ENCODE peak calls at places on chromosomes 16 and 17, in eight cellular contexts. One of them, this sample, is unnamed.

GRCh38 chr16:27568077-27568476 is 18.1 kb downstream of the KATNIP start:
- DNase-seq in endothelial cell of umbilical vein: no peak
- DNase-seq in IMR-90: no peak
- DNase-seq in neuronal stem cell: no peak
- DNase-seq in sigmoid colon: no peak
- DNase-seq in NCI-H748 treated with DMSO at 0.1 percent for 48 hours: no peak
- DNase-seq in effector CD4-positive, alpha-beta T cell: no peak
- DNase-seq in activated CD8-positive, alpha-beta T cell treated with anti-CD3 and anti-CD28 coated beads, Interleukin-2, amount 10 ng/mL, durations not matched to agents 7 days and 5 days: no peak
- DNase-seq in this sample: no peak

GRCh38 chr17:82410014-82410716 is 8.0 kb upstream of the HEXD start:
- DNase-seq in neuronal stem cell: no peak
- DNase-seq in NCI-H748 treated with DMSO at 0.1 percent for 48 hours: no peak
- DNase-seq in IMR-90: no peak
- DNase-seq in activated CD8-positive, alpha-beta T cell treated with anti-CD3 and anti-CD28 coated beads, Interleukin-2, amount 10 ng/mL, durations not matched to agents 7 days and 5 days: no peak
- DNase-seq in effector CD4-positive, alpha-beta T cell: no peak
- DNase-seq in endothelial cell of umbilical vein: no peak
- DNase-seq in sigmoid colon: no peak
- DNase-seq in this sample: no peak

GRCh38 chr16:75616541-75617010 is 6.5 kb downstream of the ADAT1 start:
- DNase-seq in IMR-90: no peak
- DNase-seq in effector CD4-positive, alpha-beta T cell: no peak
- DNase-seq in neuronal stem cell: no peak
- DNase-seq in activated CD8-positive, alpha-beta T cell treated with anti-CD3 and anti-CD28 coated beads, Interleukin-2, amount 10 ng/mL, durations not matched to agents 7 days and 5 days: no peak
- DNase-seq in NCI-H748 treated with DMSO at 0.1 percent for 48 hours: no peak
- DNase-seq in sigmoid colon: no peak
- DNase-seq in endothelial cell of umbilical vein: no peak
- DNase-seq in this sample: no peak

GRCh38 chr16:48409839-48410610 is 24.8 kb upstream of the SIAH1 start:
- DNase-seq in IMR-90: peak; percentile 96
- DNase-seq in activated CD8-positive, alpha-beta T cell treated with anti-CD3 and anti-CD28 coated beads, Interleukin-2, amount 10 ng/mL, durations not matched to agents 7 days and 5 days: no peak
- DNase-seq in sigmoid colon: no peak
- DNase-seq in neuronal stem cell: no peak
- DNase-seq in endothelial cell of umbilical vein: no peak
- DNase-seq in effector CD4-positive, alpha-beta T cell: no peak
- DNase-seq in NCI-H748 treated with DMSO at 0.1 percent for 48 hours: no peak
- DNase-seq in this sample: no peak

GRCh38 chr16:86991679-86992078 is 325.5 kb downstream of the C16orf95 start:
- DNase-seq in neuronal stem cell: no peak
- DNase-seq in sigmoid colon: peak; percentile 12
- DNase-seq in IMR-90: peak; percentile 88
- DNase-seq in NCI-H748 treated with DMSO at 0.1 percent for 48 hours: no peak
- DNase-seq in activated CD8-positive, alpha-beta T cell treated with anti-CD3 and anti-CD28 coated beads, Interleukin-2, amount 10 ng/mL, durations not matched to agents 7 days and 5 days: no peak
- DNase-seq in endothelial cell of umbilical vein: no peak
- DNase-seq in effector CD4-positive, alpha-beta T cell: no peak
- DNase-seq in this sample: no peak

GRCh38 chr16:59605706-59606105 is 871.6 kb upstream of the GOT2 start:
- DNase-seq in effector CD4-positive, alpha-beta T cell: no peak
- DNase-seq in neuronal stem cell: no peak
- DNase-seq in sigmoid colon: no peak
- DNase-seq in IMR-90: no peak
- DNase-seq in endothelial cell of umbilical vein: no peak
- DNase-seq in activated CD8-positive, alpha-beta T cell treated with anti-CD3 and anti-CD28 coated beads, Interleukin-2, amount 10 ng/mL, durations not matched to agents 7 days and 5 days: no peak
- DNase-seq in NCI-H748 treated with DMSO at 0.1 percent for 48 hours: no peak
- DNase-seq in this sample: no peak

GRCh38 chr16:3364774-3365427 is 9.2 kb downstream of the OR2C1 start:
- DNase-seq in activated CD8-positive, alpha-beta T cell treated with anti-CD3 and anti-CD28 coated beads, Interleukin-2, amount 10 ng/mL, durations not matched to agents 7 days and 5 days: peak; percentile 94
- DNase-seq in neuronal stem cell: no peak
- DNase-seq in NCI-H748 treated with DMSO at 0.1 percent for 48 hours: no peak
- DNase-seq in sigmoid colon: peak; percentile 94
- DNase-seq in IMR-90: peak; percentile 95
- DNase-seq in endothelial cell of umbilical vein: peak; percentile 95
- DNase-seq in effector CD4-positive, alpha-beta T cell: peak; percentile 74
- DNase-seq in this sample: peak; percentile 89

GRCh38 chr17:8966926-8967325 is 1.4 kb upstream of the PIK3R5 start:
- DNase-seq in endothelial cell of umbilical vein: no peak
- DNase-seq in NCI-H748 treated with DMSO at 0.1 percent for 48 hours: no peak
- DNase-seq in IMR-90: no peak
- DNase-seq in effector CD4-positive, alpha-beta T cell: no peak
- DNase-seq in activated CD8-positive, alpha-beta T cell treated with anti-CD3 and anti-CD28 coated beads, Interleukin-2, amount 10 ng/mL, durations not matched to agents 7 days and 5 days: no peak
- DNase-seq in sigmoid colon: no peak
- DNase-seq in neuronal stem cell: no peak
- DNase-seq in this sample: no peak

GRCh38 chr16:85205747-85206471 is 93.6 kb upstream of the CIBAR2 start:
- DNase-seq in endothelial cell of umbilical vein: no peak
- DNase-seq in neuronal stem cell: no peak
- DNase-seq in IMR-90: peak; percentile 78
- DNase-seq in effector CD4-positive, alpha-beta T cell: no peak
- DNase-seq in NCI-H748 treated with DMSO at 0.1 percent for 48 hours: no peak
- DNase-seq in activated CD8-positive, alpha-beta T cell treated with anti-CD3 and anti-CD28 coated beads, Interleukin-2, amount 10 ng/mL, durations not matched to agents 7 days and 5 days: no peak
- DNase-seq in sigmoid colon: no peak
- DNase-seq in this sample: no peak